ENCODE peak calls at places on chromosomes 2 and 18, in eight cellular contexts. One of them, this sample, is unnamed.

GRCh38 chr2:77228379-77228778 is 293.8 kb downstream of the LRRTM4 start:
- DNase-seq in upper lobe of right lung: no peak
- DNase-seq in neural progenitor cell: no peak
- DNase-seq in thoracic aorta: no peak
- DNase-seq in foreskin fibroblast: no peak
- DNase-seq in GM23338: no peak
- DNase-seq in astrocyte of the spinal cord: peak; percentile 22
- DNase-seq in cardiac fibroblast: peak; percentile 6
- DNase-seq in this sample: no peak

GRCh38 chr2:46188041-46188715 is 109.0 kb upstream of the EPAS1 start:
- DNase-seq in upper lobe of right lung: no peak
- DNase-seq in neural progenitor cell: no peak
- DNase-seq in thoracic aorta: no peak
- DNase-seq in foreskin fibroblast: no peak
- DNase-seq in GM23338: no peak
- DNase-seq in astrocyte of the spinal cord: no peak
- DNase-seq in cardiac fibroblast: no peak
- DNase-seq in this sample: no peak

GRCh38 chr18:12921178-12921577 is 26.6 kb upstream of the SEH1L start:
- DNase-seq in upper lobe of right lung: no peak
- DNase-seq in neural progenitor cell: no peak
- DNase-seq in thoracic aorta: no peak
- DNase-seq in foreskin fibroblast: no peak
- DNase-seq in GM23338: no peak
- DNase-seq in astrocyte of the spinal cord: no peak
- DNase-seq in cardiac fibroblast: no peak
- DNase-seq in this sample: no peak

GRCh38 chr2:179177694-179178093 is 86.9 kb downstream of the SESTD1 start:
- DNase-seq in upper lobe of right lung: no peak
- DNase-seq in neural progenitor cell: no peak
- DNase-seq in thoracic aorta: no peak
- DNase-seq in foreskin fibroblast: no peak
- DNase-seq in GM23338: no peak
- DNase-seq in astrocyte of the spinal cord: no peak
- DNase-seq in cardiac fibroblast: no peak
- DNase-seq in this sample: no peak

GRCh38 chr2:11969774-11970173 is 223.3 kb downstream of the LPIN1 start:
- DNase-seq in upper lobe of right lung: no peak
- DNase-seq in neural progenitor cell: no peak
- DNase-seq in thoracic aorta: no peak
- DNase-seq in foreskin fibroblast: no peak
- DNase-seq in GM23338: no peak
- DNase-seq in astrocyte of the spinal cord: no peak
- DNase-seq in cardiac fibroblast: no peak
- DNase-seq in this sample: no peak

GRCh38 chr18:8081267-8081666 is 514.2 kb downstream of the PTPRM start:
- DNase-seq in upper lobe of right lung: no peak
- DNase-seq in neural progenitor cell: no peak
- DNase-seq in thoracic aorta: no peak
- DNase-seq in foreskin fibroblast: no peak
- DNase-seq in GM23338: no peak
- DNase-seq in astrocyte of the spinal cord: no peak
- DNase-seq in cardiac fibroblast: no peak
- DNase-seq in this sample: no peak

GRCh38 chr2:42770288-42771131 is 6.6 kb upstream of the OXER1 start:
- DNase-seq in upper lobe of right lung: no peak
- DNase-seq in neural progenitor cell: peak; percentile 86
- DNase-seq in thoracic aorta: no peak
- DNase-seq in foreskin fibroblast: peak; percentile 54
- DNase-seq in GM23338: peak; percentile 93
- DNase-seq in astrocyte of the spinal cord: peak; percentile 30
- DNase-seq in cardiac fibroblast: peak; percentile 54
- DNase-seq in this sample: no peak

GRCh38 chr18:47931707-47932103 is 1.2 kb upstream of the SMAD2 start:
- DNase-seq in upper lobe of right lung: peak; percentile 65
- DNase-seq in neural progenitor cell: peak; percentile 78
- DNase-seq in thoracic aorta: no peak
- DNase-seq in foreskin fibroblast: peak; percentile 61
- DNase-seq in GM23338: peak; percentile 76
- DNase-seq in astrocyte of the spinal cord: peak; percentile 28
- DNase-seq in cardiac fibroblast: peak; percentile 35
- DNase-seq in this sample: no peak

GRCh38 chr2:16318051-16318450 is 347.6 kb downstream of the CYRIA start:
- DNase-seq in upper lobe of right lung: no peak
- DNase-seq in neural progenitor cell: no peak
- DNase-seq in thoracic aorta: no peak
- DNase-seq in foreskin fibroblast: no peak
- DNase-seq in GM23338: no peak
- DNase-seq in astrocyte of the spinal cord: no peak
- DNase-seq in cardiac fibroblast: no peak
- DNase-seq in this sample: no peak

GRCh38 chr2:169229590-169229989 is 132.7 kb downstream of the LRP2 start:
- DNase-seq in upper lobe of right lung: no peak
- DNase-seq in neural progenitor cell: no peak
- DNase-seq in thoracic aorta: no peak
- DNase-seq in foreskin fibroblast: no peak
- DNase-seq in GM23338: no peak
- DNase-seq in astrocyte of the spinal cord: no peak
- DNase-seq in cardiac fibroblast: no peak
- DNase-seq in this sample: no peak

GRCh38 chr2:46847185-46847710 is 68.4 kb downstream of the MCFD2 start:
- DNase-seq in upper lobe of right lung: peak; percentile 95
- DNase-seq in neural progenitor cell: no peak
- DNase-seq in thoracic aorta: peak; percentile 83
- DNase-seq in foreskin fibroblast: peak; percentile 97
- DNase-seq in GM23338: no peak
- DNase-seq in astrocyte of the spinal cord: peak; percentile 94
- DNase-seq in cardiac fibroblast: peak; percentile 99
- DNase-seq in this sample: peak; percentile 95

GRCh38 chr2:43057026-43057741 is 169.2 kb downstream of the ZFP36L2 start:
- DNase-seq in upper lobe of right lung: no peak
- DNase-seq in neural progenitor cell: no peak
- DNase-seq in thoracic aorta: no peak
- DNase-seq in foreskin fibroblast: no peak
- DNase-seq in GM23338: no peak
- DNase-seq in astrocyte of the spinal cord: no peak
- DNase-seq in cardiac fibroblast: peak; percentile 31
- DNase-seq in this sample: no peak

GRCh38 chr2:102142829-102143449 is 393 bp downstream of the IL1R1 start:
- DNase-seq in upper lobe of right lung: no peak
- DNase-seq in neural progenitor cell: no peak
- DNase-seq in thoracic aorta: no peak
- DNase-seq in foreskin fibroblast: peak; percentile 60
- DNase-seq in GM23338: no peak
- DNase-seq in astrocyte of the spinal cord: peak; percentile 63
- DNase-seq in cardiac fibroblast: peak; percentile 70
- DNase-seq in this sample: no peak

GRCh38 chr2:175633227-175633626 is 368.8 kb downstream of the LNPK start:
- DNase-seq in upper lobe of right lung: no peak
- DNase-seq in neural progenitor cell: no peak
- DNase-seq in thoracic aorta: no peak
- DNase-seq in foreskin fibroblast: no peak
- DNase-seq in GM23338: no peak
- DNase-seq in astrocyte of the spinal cord: no peak
- DNase-seq in cardiac fibroblast: no peak
- DNase-seq in this sample: no peak

DNA sequence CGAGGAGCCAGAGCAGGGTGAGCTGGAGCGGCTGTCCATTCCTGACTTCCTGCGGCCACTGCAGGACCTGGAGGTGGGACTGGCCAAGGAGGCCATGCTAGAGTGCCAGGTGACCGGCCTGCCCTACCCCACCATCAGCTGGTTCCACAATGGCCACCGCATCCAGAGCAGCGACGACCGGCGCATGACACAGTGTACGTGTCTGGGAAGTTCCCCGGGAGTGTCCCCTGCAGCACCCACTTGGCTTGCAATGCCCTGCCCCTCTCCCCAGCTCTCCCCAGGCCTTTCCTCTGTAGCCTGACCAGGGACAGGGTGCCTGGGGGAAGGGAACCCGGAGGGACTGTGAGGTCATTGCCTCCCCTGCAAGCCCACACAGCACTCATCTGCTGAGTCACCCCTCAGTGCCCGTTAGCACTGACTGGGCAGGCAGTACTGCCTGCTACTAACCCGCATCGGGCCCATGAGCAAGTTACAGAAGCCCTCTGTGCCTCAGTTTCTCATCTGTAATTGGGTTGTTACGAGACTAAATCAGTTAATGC is 29.4 kb upstream of the GMPPA start:
- DNase-seq in upper lobe of right lung: no peak
- DNase-seq in neural progenitor cell: no peak
- DNase-seq in thoracic aorta: no peak
- DNase-seq in foreskin fibroblast: peak; percentile 85
- DNase-seq in GM23338: no peak
- DNase-seq in astrocyte of the spinal cord: peak; percentile 53
- DNase-seq in cardiac fibroblast: peak; percentile 49
- DNase-seq in this sample: no peak
- TF ChIP-seq CTCF in upper lobe of right lung: no peak
- TF ChIP-seq CTCF in neural progenitor cell: no peak
- TF ChIP-seq CTCF in thoracic aorta: no peak
- TF ChIP-seq CTCF in foreskin fibroblast: no peak
- TF ChIP-seq CTCF in GM23338: no peak
- TF ChIP-seq CTCF in astrocyte of the spinal cord: no peak
- TF ChIP-seq CTCF in cardiac fibroblast: no peak
- TF ChIP-seq CTCF in this sample: no peak

GRCh38 chr2:238288650-238289573 is 502 bp upstream of the PER2 start:
- DNase-seq in upper lobe of right lung: peak; percentile 99
- DNase-seq in neural progenitor cell: peak; percentile 99
- DNase-seq in thoracic aorta: peak; percentile 98
- DNase-seq in foreskin fibroblast: peak; percentile 99
- DNase-seq in GM23338: peak; percentile 99
- DNase-seq in astrocyte of the spinal cord: peak; percentile 100
- DNase-seq in cardiac fibroblast: peak; percentile 99
- DNase-seq in this sample: peak; percentile 97

GRCh38 chr2:238286987-238287386 is 1.4 kb downstream of the PER2 start:
- DNase-seq in upper lobe of right lung: no peak
- DNase-seq in neural progenitor cell: no peak
- DNase-seq in thoracic aorta: no peak
- DNase-seq in foreskin fibroblast: peak; percentile 13
- DNase-seq in GM23338: no peak
- DNase-seq in astrocyte of the spinal cord: peak; percentile 10
- DNase-seq in cardiac fibroblast: no peak
- DNase-seq in this sample: no peak

GRCh38 chr2:238289574-238289973 is 1.2 kb upstream of the PER2 start:
- DNase-seq in upper lobe of right lung: no peak
- DNase-seq in neural progenitor cell: peak; percentile 23
- DNase-seq in thoracic aorta: no peak
- DNase-seq in foreskin fibroblast: no peak
- DNase-seq in GM23338: no peak
- DNase-seq in astrocyte of the spinal cord: no peak
- DNase-seq in cardiac fibroblast: no peak
- DNase-seq in this sample: no peak

GRCh38 chr2:238286551-238286950 is 1.9 kb downstream of the PER2 start:
- DNase-seq in upper lobe of right lung: peak; percentile 78
- DNase-seq in neural progenitor cell: no peak
- DNase-seq in thoracic aorta: peak; percentile 58
- DNase-seq in foreskin fibroblast: peak; percentile 84
- DNase-seq in GM23338: no peak
- DNase-seq in astrocyte of the spinal cord: peak; percentile 88
- DNase-seq in cardiac fibroblast: peak; percentile 72
- DNase-seq in this sample: peak; percentile 59

GRCh38 chr2:238287702-238288649 is at the start of gene PER2:
- DNase-seq in upper lobe of right lung: peak; percentile 85
- DNase-seq in neural progenitor cell: peak; percentile 52
- DNase-seq in thoracic aorta: peak; percentile 68
- DNase-seq in foreskin fibroblast: peak; percentile 86
- DNase-seq in GM23338: peak; percentile 79
- DNase-seq in astrocyte of the spinal cord: peak; percentile 90
- DNase-seq in cardiac fibroblast: peak; percentile 80
- DNase-seq in this sample: peak; percentile 80
- TF ChIP-seq CTCF in upper lobe of right lung: peak; percentile 19
- TF ChIP-seq CTCF in neural progenitor cell: peak; percentile 23
- TF ChIP-seq CTCF in thoracic aorta: peak; percentile 14
- TF ChIP-seq CTCF in foreskin fibroblast: peak; percentile 14
- TF ChIP-seq CTCF in GM23338: no peak
- TF ChIP-seq CTCF in astrocyte of the spinal cord: peak; percentile 14
- TF ChIP-seq CTCF in cardiac fibroblast: peak; percentile 13
- TF ChIP-seq CTCF in this sample: peak; percentile 20

GRCh38 chr2:236587861-236588495 is 18.4 kb downstream of the ACKR3 start:
- DNase-seq in upper lobe of right lung: no peak
- DNase-seq in neural progenitor cell: no peak
- DNase-seq in thoracic aorta: no peak
- DNase-seq in foreskin fibroblast: no peak
- DNase-seq in GM23338: no peak
- DNase-seq in astrocyte of the spinal cord: peak; percentile 13
- DNase-seq in cardiac fibroblast: no peak
- DNase-seq in this sample: no peak

GRCh38 chr2:236583621-236584203 is 14.1 kb downstream of the ACKR3 start:
- DNase-seq in upper lobe of right lung: no peak
- DNase-seq in neural progenitor cell: no peak
- DNase-seq in thoracic aorta: no peak
- DNase-seq in foreskin fibroblast: no peak
- DNase-seq in GM23338: no peak
- DNase-seq in astrocyte of the spinal cord: no peak
- DNase-seq in cardiac fibroblast: no peak
- DNase-seq in this sample: no peak

GRCh38 chr2:236588932-236589331 is 19.3 kb downstream of the ACKR3 start:
- DNase-seq in upper lobe of right lung: no peak
- DNase-seq in neural progenitor cell: no peak
- DNase-seq in thoracic aorta: no peak
- DNase-seq in foreskin fibroblast: no peak
- DNase-seq in GM23338: no peak
- DNase-seq in astrocyte of the spinal cord: no peak
- DNase-seq in cardiac fibroblast: no peak
- DNase-seq in this sample: no peak

GRCh38 chr2:236584521-236585384 is 15.1 kb downstream of the ACKR3 start:
- DNase-seq in upper lobe of right lung: no peak
- DNase-seq in neural progenitor cell: no peak
- DNase-seq in thoracic aorta: no peak
- DNase-seq in foreskin fibroblast: no peak
- DNase-seq in GM23338: no peak
- DNase-seq in astrocyte of the spinal cord: no peak
- DNase-seq in cardiac fibroblast: no peak
- DNase-seq in this sample: no peak

DNA sequence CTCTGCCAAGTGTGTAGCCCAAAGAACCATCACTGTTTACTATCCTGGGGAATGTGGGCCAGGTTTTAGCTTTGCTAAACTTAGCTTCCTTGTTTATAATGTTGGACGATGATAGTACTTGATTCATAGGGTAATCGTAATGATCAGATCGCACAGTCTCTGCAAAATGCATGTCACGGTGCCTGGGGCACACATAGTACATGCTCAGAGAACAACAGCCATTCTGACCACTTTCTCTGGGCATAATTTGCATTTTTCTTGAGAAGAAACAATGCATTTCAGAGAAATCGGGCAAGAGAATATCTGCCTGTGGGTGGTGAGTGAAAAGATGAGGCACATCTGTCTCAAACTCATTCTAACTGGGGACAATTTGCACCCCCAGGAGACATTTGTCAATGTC is 16.3 kb downstream of the ACKR3 start:
- DNase-seq in upper lobe of right lung: no peak
- DNase-seq in neural progenitor cell: no peak
- DNase-seq in thoracic aorta: no peak
- DNase-seq in foreskin fibroblast: no peak
- DNase-seq in GM23338: no peak
- DNase-seq in astrocyte of the spinal cord: no peak
- DNase-seq in cardiac fibroblast: no peak
- DNase-seq in this sample: no peak
- TF ChIP-seq CTCF in upper lobe of right lung: no peak
- TF ChIP-seq CTCF in neural progenitor cell: no peak
- TF ChIP-seq CTCF in thoracic aorta: no peak
- TF ChIP-seq CTCF in foreskin fibroblast: no peak
- TF ChIP-seq CTCF in GM23338: no peak
- TF ChIP-seq CTCF in astrocyte of the spinal cord: no peak
- TF ChIP-seq CTCF in cardiac fibroblast: no peak
- TF ChIP-seq CTCF in this sample: no peak

GRCh38 chr2:67002618-67003371 is 394.3 kb upstream of the ETAA1 start:
- DNase-seq in upper lobe of right lung: no peak
- DNase-seq in neural progenitor cell: no peak
- DNase-seq in thoracic aorta: no peak
- DNase-seq in foreskin fibroblast: no peak
- DNase-seq in GM23338: peak; percentile 17
- DNase-seq in astrocyte of the spinal cord: no peak
- DNase-seq in cardiac fibroblast: no peak
- DNase-seq in this sample: no peak
- TF ChIP-seq CTCF in upper lobe of right lung: no peak
- TF ChIP-seq CTCF in neural progenitor cell: peak; percentile 33
- TF ChIP-seq CTCF in thoracic aorta: no peak
- TF ChIP-seq CTCF in foreskin fibroblast: no peak
- TF ChIP-seq CTCF in GM23338: no peak
- TF ChIP-seq CTCF in astrocyte of the spinal cord: peak; percentile 18
- TF ChIP-seq CTCF in cardiac fibroblast: peak; percentile 32
- TF ChIP-seq CTCF in this sample: no peak